ENCODE peak calls at places on chromosomes 13 and 19, in five cellular contexts. R is NCI-H1092, O is NCI-H146, Q is fibroblast of the aortic adventitia, H is T follicular helper cell. G is an unnamed sample.

GRCh38 chr19:28700176-28700575 is 512.8 kb downstream of the UQCRFS1 start:
- DNase-seq in R (no peak), O (no peak), Q (peak), H (no peak), G (no peak)

GRCh38 chr19:6766357-6767080 is 716 bp downstream of the SH2D3A start:
- DNase-seq in R (no peak), O (no peak), Q (no peak), H (no peak), G (no peak)

GRCh38 chr13:36163303-36163702 is 32.1 kb upstream of the DCLK1 start:
- DNase-seq in R (peak), O (peak), Q (peak), H (no peak), G (no peak)

GRCh38 chr13:57682128-57682716 is 50.7 kb downstream of the PCDH17 start:
- DNase-seq in R (no peak), O (no peak), Q (no peak), H (no peak), G (no peak)

GRCh38 chr13:112740502-112741131 is 50.8 kb downstream of the ATP11A start:
- DNase-seq in R (no peak), O (no peak), Q (peak), H (no peak), G (peak)

GRCh38 chr13:110352735-110353134 is 45.7 kb downstream of the COL4A2 start:
- DNase-seq in R (no peak), O (no peak), Q (no peak), H (no peak), G (no peak)

GRCh38 chr13:33787051-33787591 is 30.8 kb upstream of the RFC3 start:
- DNase-seq in R (no peak), O (peak), Q (no peak), H (no peak), G (peak)

GRCh38 chr13:38697628-38698333 is 10.9 kb downstream of the FREM2 start:
- DNase-seq in R (no peak), O (no peak), Q (no peak), H (no peak), G (no peak)

GRCh38 chr13:30841161-30841560 is 64.9 kb upstream of the MEDAG start:
- DNase-seq in R (no peak), O (no peak), Q (peak), H (no peak), G (peak)

GRCh38 chr13:23808803-23809202 is 80.4 kb downstream of the MIPEP start:
- DNase-seq in R (no peak), O (no peak), Q (no peak), H (no peak), G (no peak)

GRCh38 chr13:43298799-43299198 is 275.4 kb downstream of the DNAJC15 start:
- DNase-seq in R (no peak), O (peak), Q (no peak), H (no peak), G (no peak)

GRCh38 chr19:21610787-21611186 is 105.4 kb downstream of the ZNF429 start:
- DNase-seq in R (no peak), O (no peak), Q (no peak), H (no peak), G (no peak)

GRCh38 chr19:17632577-17632976 is 55.6 kb downstream of the UNC13A start:
- DNase-seq in R (no peak), O (no peak), Q (no peak), H (no peak), G (no peak)

GRCh38 chr13:77563110-77563509 is 27.6 kb downstream of the SCEL start:
- DNase-seq in R (no peak), O (no peak), Q (peak), H (no peak), G (peak)

GRCh38 chr13:106295971-106296370 is 239.5 kb downstream of the EFNB2 start:
- DNase-seq in R (no peak), O (no peak), Q (no peak), H (no peak), G (no peak)

GRCh38 chr19:40420451-40420765 is 5.4 kb downstream of the SERTAD1 start:
- DNase-seq in R (no peak), O (no peak), Q (no peak), H (no peak), G (no peak)

GRCh38 chr19:14482112-14482941 is 7.2 kb upstream of the PTGER1 start:
- DNase-seq in R (no peak), O (no peak), Q (no peak), H (no peak), G (no peak)

GRCh38 chr13:26202365-26202972 is 19.6 kb downstream of the RNF6 start:
- DNase-seq in R (no peak), O (no peak), Q (peak), H (no peak), G (peak)

GRCh38 chr19:18898081-18898532 is 2.1 kb upstream of the CERS1 start:
- DNase-seq in R (no peak), O (no peak), Q (peak), H (no peak), G (no peak)

GRCh38 chr13:114067886-114068722 is 64.3 kb downstream of the RASA3 start:
- DNase-seq in R (no peak), O (no peak), Q (no peak), H (no peak), G (no peak)

GRCh38 chr13:66036024-66036614 is 1194.0 kb downstream of the PCDH9 start:
- DNase-seq in R (no peak), O (peak), Q (peak), H (no peak), G (peak)

GRCh38 chr13:100542546-100543156 is 45.9 kb downstream of the GGACT start:
- DNase-seq in R (no peak), O (peak), Q (peak), H (no peak), G (peak)

GRCh38 chr13:76813874-76814273 is 72.3 kb downstream of the KCTD12 start:
- DNase-seq in R (no peak), O (peak), Q (no peak), H (no peak), G (no peak)

GRCh38 chr13:72953391-72953960 is 105.3 kb upstream of the KLF5 start:
- DNase-seq in R (no peak), O (peak), Q (no peak), H (no peak), G (no peak)

GRCh38 chr13:42971670-42972355 is 20.2 kb downstream of the EPSTI1 start:
- DNase-seq in R (no peak), O (no peak), Q (peak), H (no peak), G (no peak)

GRCh38 chr13:40228981-40229380 is 437.5 kb downstream of the FOXO1 start:
- DNase-seq in R (no peak), O (no peak), Q (no peak), H (no peak), G (no peak)

GRCh38 chr13:85347251-85347650 is 452.0 kb downstream of the SLITRK6 start:
- DNase-seq in R (no peak), O (no peak), Q (no peak), H (no peak), G (peak)

GRCh38 chr19:3818479-3818878 is 32.3 kb upstream of the MATK start:
- DNase-seq in R (no peak), O (no peak), Q (peak), H (no peak), G (peak)

GRCh38 chr13:101982903-101983302 is 418.9 kb downstream of the FGF14 start:
- DNase-seq in R (no peak), O (no peak), Q (no peak), H (no peak), G (no peak)

GRCh38 chr13:23673354-23673753 is 103.1 kb downstream of the TNFRSF19 start:
- DNase-seq in R (no peak), O (no peak), Q (peak), H (no peak), G (peak)

GRCh38 chr13:51778407-51778806 is 25.6 kb downstream of the DHRS12 start:
- DNase-seq in R (peak), O (no peak), Q (no peak), H (no peak), G (no peak)

GRCh38 chr13:101988140-101988539 is 413.7 kb downstream of the FGF14 start:
- DNase-seq in R (no peak), O (no peak), Q (no peak), H (no peak), G (no peak)

GRCh38 chr19:38492147-38492813 is 58.8 kb downstream of the RYR1 start:
- DNase-seq in R (no peak), O (no peak), Q (no peak), H (no peak), G (no peak)

GRCh38 chr19:37007587-37008220 is 70.5 kb upstream of the ZNF420 start:
- DNase-seq in R (peak), O (no peak), Q (no peak), H (peak), G (no peak)

GRCh38 chr19:51750381-51751124 is 1.1 kb downstream of the FPR1 start:
- DNase-seq in R (no peak), O (no peak), Q (no peak), H (no peak), G (no peak)

G was measured in adipocyte.